ENCODE peak calls at places on chromosomes 4 and X, in seven cellular contexts. Z is bronchial epithelial cell, R is psoas muscle, S is NB4, T is fibroblast of lung, K is chondrocyte, M is upper lobe of left lung. N is an unnamed sample.

GRCh38 chrX:9171841-9172240 is 137.9 kb upstream of the FAM9B start:
- DNase-seq in Z (peak; percentile 10), R (no peak), S (no peak), T (peak; percentile 61), K (no peak), M (no peak), N (no peak)

GRCh38 chr4:4990857-4991540 is 28.3 kb downstream of the CYTL1 start:
- DNase-seq in Z (no peak), R (peak; percentile 89), S (peak; percentile 19), T (peak; percentile 78), K (no peak), M (peak; percentile 84), N (peak; percentile 60)

GRCh38 chrX:101764538-101764937 is 104.9 kb upstream of the ARMCX2 start:
- DNase-seq in Z (peak; percentile 1), R (no peak), S (no peak), T (no peak), K (no peak), M (no peak), N (no peak)

GRCh38 chrX:11533211-11533651 is 132.5 kb downstream of the ARHGAP6 start:
- DNase-seq in Z (peak; percentile 74), R (no peak), S (peak; percentile 73), T (peak; percentile 89), K (no peak), M (no peak), N (no peak)

GRCh38 chrX:13257223-13258051 is 62.4 kb downstream of the ATXN3L start:
- DNase-seq in Z (no peak), R (no peak), S (no peak), T (no peak), K (no peak), M (no peak), N (no peak)

GRCh38 chr4:20675786-20676185 is 24.5 kb upstream of the PACRGL start:
- DNase-seq in Z (no peak), R (no peak), S (no peak), T (no peak), K (no peak), M (no peak), N (no peak)

GRCh38 chrX:134173541-134174272 is 63.3 kb upstream of the CCDC160 start:
- DNase-seq in Z (no peak), R (no peak), S (no peak), T (no peak), K (no peak), M (no peak), N (no peak)

GRCh38 chr4:180164799-180165198 is 2078.4 kb upstream of the TENM3 start:
- DNase-seq in Z (no peak), R (no peak), S (no peak), T (peak; percentile 94), K (no peak), M (no peak), N (no peak)

DNA sequence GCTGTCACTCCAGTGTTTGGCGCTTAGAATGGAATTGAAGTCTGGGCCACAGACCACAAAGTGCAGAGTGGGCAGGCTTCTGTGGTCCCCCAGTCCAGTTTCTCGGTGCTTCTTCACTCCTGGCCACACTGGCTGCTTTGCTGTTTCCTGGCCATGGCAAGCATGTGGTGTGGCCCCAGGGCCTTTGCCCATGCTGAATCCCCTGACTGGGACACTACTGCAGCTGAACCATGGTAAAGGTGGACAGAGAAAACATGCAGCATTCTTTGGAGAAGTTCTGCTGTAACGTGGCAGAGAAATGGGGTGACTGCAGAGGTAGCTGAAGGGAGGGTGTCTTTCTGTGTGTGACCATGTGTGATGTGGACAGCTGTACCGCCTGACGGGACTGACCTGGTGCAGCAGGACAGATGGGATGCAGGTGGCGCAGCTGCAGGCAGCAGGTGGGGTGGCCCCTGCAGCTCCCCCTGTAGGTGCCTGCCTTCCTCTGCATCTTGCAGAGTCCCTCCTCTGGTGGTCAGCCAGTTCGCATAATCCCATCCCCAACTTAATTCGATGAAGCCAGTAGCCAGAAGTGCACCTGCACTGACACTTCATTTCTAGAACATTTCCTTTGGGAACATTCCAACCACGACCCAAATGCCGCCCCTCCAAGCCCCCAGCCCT is 13.2 kb upstream of the S100P start:
- DNase-seq in Z (no peak), R (no peak), S (peak; percentile 48), T (no peak), K (no peak), M (no peak), N (no peak)
- TF ChIP-seq CTCF in Z (peak; percentile 16), R (no peak), S (peak; percentile 67), T (no peak), K (peak; percentile 13), M (no peak), N (no peak)

DNA sequence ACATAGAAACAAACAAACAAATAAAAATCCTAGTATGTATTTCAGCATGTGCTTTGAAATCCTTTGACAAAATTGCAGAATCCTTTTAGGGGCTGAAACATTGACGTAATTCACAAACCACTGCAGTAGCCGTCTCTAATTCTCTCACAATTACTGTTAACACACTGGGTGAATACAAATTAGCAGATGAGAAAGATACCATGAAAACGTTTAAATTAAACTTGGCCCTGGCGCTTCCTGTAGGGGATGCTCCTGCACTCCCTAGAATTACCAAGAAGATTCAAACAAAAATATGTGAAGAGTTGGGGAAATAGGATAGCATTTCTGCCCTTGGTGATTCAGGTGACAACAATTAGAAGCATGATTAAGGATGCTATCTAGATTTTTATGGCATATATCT is 772.5 kb upstream of the PRKX start:
- DNase-seq in Z (no peak), R (no peak), S (no peak), T (no peak), K (no peak), M (no peak), N (no peak)
- TF ChIP-seq CTCF in Z (no peak), R (no peak), S (no peak), T (no peak), K (no peak), M (no peak), N (no peak)

DNA sequence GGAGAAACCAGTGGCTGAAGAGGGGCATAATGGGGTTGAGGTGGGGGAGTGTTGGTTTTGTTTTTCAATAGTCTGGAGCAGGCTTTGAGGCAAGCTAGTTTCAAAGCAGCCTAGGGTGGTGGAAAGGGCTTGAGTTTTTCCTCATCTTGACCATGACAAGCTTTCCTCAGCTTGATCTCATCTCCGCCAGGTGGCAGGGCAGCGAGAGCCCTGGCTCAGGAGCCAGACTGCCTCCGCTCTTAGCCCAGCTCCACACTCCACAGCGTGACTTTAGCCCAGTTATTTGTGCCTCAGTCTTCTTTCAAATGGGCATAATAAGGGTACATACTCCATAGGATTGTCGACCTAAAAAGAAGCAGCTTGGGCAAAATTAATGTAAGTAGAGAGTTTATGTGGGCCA is 29.9 kb upstream of the SOWAHD start:
- DNase-seq in Z (no peak), R (no peak), S (no peak), T (no peak), K (no peak), M (no peak), N (no peak)
- TF ChIP-seq CTCF in Z (peak; percentile 32), R (no peak), S (no peak), T (no peak), K (peak; percentile 36), M (no peak), N (no peak)

GRCh38 chr4:78059938-78060337 is 2.8 kb downstream of the FRAS1 start:
- DNase-seq in Z (no peak), R (no peak), S (no peak), T (no peak), K (no peak), M (no peak), N (no peak)
- TF ChIP-seq CTCF in Z (no peak), R (no peak), S (no peak), T (no peak), K (no peak), M (no peak), N (no peak)

GRCh38 chr4:83054928-83055327 is 19.9 kb downstream of the COPS4 start:
- DNase-seq in Z (peak; percentile 20), R (no peak), S (peak; percentile 34), T (peak; percentile 45), K (no peak), M (no peak), N (no peak)
- TF ChIP-seq CTCF in Z (no peak), R (peak; percentile 32), S (peak; percentile 3), T (no peak), K (peak; percentile 80), M (peak; percentile 15), N (peak; percentile 28)

GRCh38 chr4:57607616-57608150 is 497.5 kb upstream of the IGFBP7 start:
- DNase-seq in Z (peak; percentile 3), R (no peak), S (no peak), T (no peak), K (no peak), M (no peak), N (no peak)

GRCh38 chr4:57614533-57614932 is 504.3 kb upstream of the IGFBP7 start:
- DNase-seq in Z (no peak), R (no peak), S (no peak), T (no peak), K (no peak), M (no peak), N (no peak)

GRCh38 chr4:57612279-57612678 is 502.1 kb upstream of the IGFBP7 start:
- DNase-seq in Z (no peak), R (no peak), S (no peak), T (no peak), K (no peak), M (no peak), N (peak; percentile 9)
- TF ChIP-seq CTCF in Z (no peak), R (no peak), S (no peak), T (no peak), K (peak; percentile 33), M (no peak), N (peak; percentile 12)